ENCODE peak calls at places on chromosomes 7 and 10, in nine cellular contexts. K is HCT116, I is body of pancreas, N is stomach, Q is cardiac muscle cell, E is GM23338, F is heart right ventricle, M is tibial nerve, A is AG04449. H is an unnamed sample.

GRCh38 chr7:108408294-108409004 is 47.8 kb downstream of the NRCAM start:
- DNase-seq in E (no peak), F (no peak), M (no peak), A (no peak), N (no peak), Q (no peak), K (no peak), I (no peak), H (peak; percentile 4)

GRCh38 chr10:88991161-88991899 is 732 bp downstream of the FAS start:
- DNase-seq in M (peak; percentile 65), A (no peak), E (peak; percentile 74), K (peak; percentile 35), F (peak; percentile 78), I (peak; percentile 59), N (peak; percentile 55), Q (peak; percentile 82), H (no peak)

GRCh38 chr7:19872094-19872493 is 98.7 kb upstream of the TMEM196 start:
- DNase-seq in E (no peak), A (no peak), K (no peak), I (no peak), N (no peak), F (no peak), M (no peak), Q (no peak), H (no peak)

GRCh38 chr10:88541116-88541626 is 41.9 kb downstream of the RNLS start:
- DNase-seq in M (no peak), A (no peak), E (no peak), F (no peak), N (no peak), I (no peak), K (no peak), Q (peak; percentile 66), H (no peak)

GRCh38 chr7:35714407-35714806 is 19.5 kb upstream of the HERPUD2 start:
- DNase-seq in M (no peak), K (no peak), A (no peak), F (no peak), I (no peak), Q (no peak), E (peak; percentile 7), N (no peak), H (no peak)

GRCh38 chr10:100734295-100735086 is 10.9 kb upstream of the PAX2 start:
- DNase-seq in K (no peak), Q (no peak), M (no peak), A (no peak), I (no peak), N (no peak), E (no peak), F (no peak), H (no peak)

GRCh38 chr7:122316467-122317394 is 12.2 kb upstream of the FEZF1 start:
- DNase-seq in M (no peak), Q (no peak), A (no peak), K (no peak), E (peak; percentile 73), I (no peak), F (no peak), N (no peak), H (no peak)

GRCh38 chr7:50711271-50712175 is 71.2 kb downstream of the GRB10 start:
- DNase-seq in F (peak; percentile 41), I (no peak), K (no peak), E (no peak), A (no peak), N (no peak), Q (no peak), M (no peak), H (no peak)

GRCh38 chr10:116211682-116212081 is 61.3 kb downstream of the GFRA1 start:
- DNase-seq in M (no peak), K (no peak), I (no peak), Q (no peak), F (no peak), N (no peak), A (peak; percentile 83), E (no peak), H (peak; percentile 67)

GRCh38 chr10:74827045-74827441 is 643 bp downstream of the KAT6B start:
- DNase-seq in Q (no peak), M (no peak), F (no peak), N (no peak), I (no peak), E (no peak), K (no peak), A (no peak), H (no peak)

GRCh38 chr10:78948616-78949015 is 120.2 kb upstream of the ZMIZ1 start:
- DNase-seq in I (no peak), N (no peak), A (no peak), E (no peak), Q (no peak), M (no peak), K (no peak), F (no peak), H (no peak)

GRCh38 chr7:100585511-100586265 is at the start of gene LRCH4:
- DNase-seq in Q (no peak), A (no peak), K (no peak), M (no peak), N (peak; percentile 73), F (peak; percentile 65), I (peak; percentile 86), E (peak; percentile 81), H (no peak)

GRCh38 chr7:99504281-99504602 is 220 bp upstream of the ZKSCAN5 start:
- DNase-seq in I (no peak), A (no peak), Q (no peak), K (peak; percentile 93), M (no peak), N (no peak), F (no peak), E (peak; percentile 100), H (no peak)

GRCh38 chr7:68317476-68317875 is 1280.8 kb upstream of the AUTS2 start:
- DNase-seq in F (no peak), E (no peak), I (no peak), K (no peak), N (no peak), Q (no peak), A (no peak), M (no peak), H (no peak)

GRCh38 chr10:80200687-80201086 is 4.7 kb downstream of the ANXA11 start:
- DNase-seq in I (no peak), N (no peak), M (no peak), E (no peak), K (no peak), F (no peak), A (no peak), Q (no peak), H (no peak)
- H3K4me3 ChIP-seq in I (no peak overlapping the region), N (peak overlapping the region; percentile 0), M (no peak overlapping the region), E (no peak overlapping the region), K (no peak overlapping the region), F (peak overlapping the region; percentile 10), A (no peak overlapping the region), Q (no peak overlapping the region), H (no peak overlapping the region)

GRCh38 chr10:86937502-86938154 is 19.8 kb downstream of the MMRN2 start:
- DNase-seq in F (no peak), Q (no peak), I (no peak), E (no peak), K (no peak), M (no peak), N (no peak), A (no peak), H (no peak)
- TF ChIP-seq CTCF in F (no peak), Q (no peak), I (no peak), E (no peak), K (no peak), M (no peak), N (no peak), A (no peak), H (no peak)

GRCh38 chr7:12715372-12716133 is 28.1 kb downstream of the ARL4A start:
- DNase-seq in E (peak; percentile 80), A (peak; percentile 29), F (peak; percentile 50), Q (peak; percentile 98), K (peak; percentile 77), N (peak; percentile 79), M (no peak), I (peak; percentile 80), H (peak; percentile 86)
- H3K4me3 ChIP-seq in E (peak overlapping the region; percentile 28), A (peak overlapping the region; percentile 13), F (peak overlapping the region; percentile 25), Q (no peak overlapping the region), K (no peak overlapping the region), N (peak overlapping the region; percentile 38), M (peak overlapping the region; percentile 9), I (no peak overlapping the region), H (peak overlapping the region; percentile 6)

GRCh38 chr7:12056977-12057376 is 154.1 kb upstream of the TMEM106B start:
- DNase-seq in Q (no peak), E (no peak), F (no peak), A (no peak), N (no peak), K (no peak), M (no peak), I (no peak), H (no peak)

GRCh38 chr7:12066561-12066960 is 144.5 kb upstream of the TMEM106B start:
- DNase-seq in E (peak; percentile 1), K (peak; percentile 85), F (no peak), I (no peak), M (no peak), A (no peak), Q (no peak), N (no peak), H (no peak)

GRCh38 chr7:12066004-12066403 is 145.1 kb upstream of the TMEM106B start:
- DNase-seq in E (no peak), K (peak; percentile 86), A (no peak), F (no peak), N (no peak), I (no peak), Q (no peak), M (no peak), H (no peak)

GRCh38 chr7:12064716-12065115 is 146.4 kb upstream of the TMEM106B start:
- DNase-seq in I (no peak), M (no peak), E (no peak), Q (no peak), A (no peak), F (no peak), K (no peak), N (no peak), H (peak; percentile 6)

GRCh38 chr7:12062062-12062461 is 149.0 kb upstream of the TMEM106B start:
- DNase-seq in Q (peak; percentile 8), I (no peak), F (no peak), K (no peak), N (no peak), A (no peak), E (peak; percentile 62), M (no peak), H (no peak)
- TF ChIP-seq CTCF in Q (peak; percentile 44), I (no peak), F (no peak), K (peak; percentile 44), N (no peak), A (peak; percentile 2), E (peak; percentile 61), M (no peak), H (peak; percentile 21)

DNA sequence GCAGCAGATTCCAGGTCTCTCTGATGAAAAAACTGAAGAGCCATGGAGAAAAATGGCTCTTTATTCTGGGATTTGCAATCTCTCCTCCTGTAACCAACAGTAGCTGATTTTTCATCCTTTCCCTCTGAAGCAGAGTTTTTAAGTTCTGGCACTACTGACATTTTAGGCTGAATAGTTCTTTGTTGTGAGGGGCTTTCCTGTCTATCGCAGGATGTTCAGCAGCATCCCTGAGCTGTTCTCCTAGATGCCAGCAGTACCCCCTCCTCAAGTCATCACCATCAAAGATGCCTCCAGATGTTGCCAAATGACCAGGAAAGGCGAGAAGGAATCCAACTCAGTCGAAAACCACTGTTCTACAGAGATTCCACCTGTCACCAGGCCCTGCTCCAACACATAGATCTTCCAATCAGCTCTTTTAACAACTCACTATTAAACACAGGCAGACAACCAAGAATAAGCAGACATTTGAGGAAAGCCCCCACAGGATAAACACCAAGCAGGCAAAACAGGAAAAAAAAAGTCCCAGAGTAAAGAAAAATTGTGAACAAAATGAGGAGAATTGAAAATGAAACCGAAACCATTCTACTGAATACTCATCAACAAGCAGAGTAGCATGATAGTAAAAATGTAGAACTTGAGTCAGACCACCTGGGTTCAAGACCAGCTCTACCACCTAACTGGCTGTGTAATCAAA is 124.8 kb downstream of the MPP7 start:
- DNase-seq in M (no peak), K (no peak), A (no peak), Q (no peak), N (no peak), I (no peak), F (no peak), E (no peak), H (no peak)
- H3K4me3 ChIP-seq in M (peak overlapping the region; percentile 4), K (peak overlapping the region; percentile 31), A (peak overlapping the region; percentile 9), Q (no peak overlapping the region), N (peak overlapping the region; percentile 6), I (no peak overlapping the region), F (peak overlapping the region; percentile 25), E (no peak overlapping the region), H (no peak overlapping the region)

H was measured in retinal pigment epithelial cell.